ENCODE peak calls at places on chromosomes 2 and 18, in four cellular contexts. S is ovary, G is H54, I is transverse colon. Z is an unnamed sample.

GRCh38 chr2:10396464-10396863 is 51.7 kb downstream of the ODC1 start:
- DNase-seq in I (no peak), G (no peak), S (no peak), Z (no peak)

GRCh38 chr2:138104071-138104470 is 139.8 kb downstream of the HNMT start:
- DNase-seq in S (no peak), I (no peak), G (no peak), Z (no peak)

GRCh38 chr2:82234283-82234682 is 1929.7 kb upstream of the LRRTM1 start:
- DNase-seq in I (no peak), S (no peak), G (no peak), Z (no peak)

GRCh38 chr2:100972452-100972851 is 29.6 kb upstream of the RPL31 start:
- DNase-seq in G (no peak), S (no peak), I (no peak), Z (no peak)

GRCh38 chr18:69969491-69969890 is 21.8 kb upstream of the CD226 start:
- DNase-seq in G (no peak), I (no peak), S (no peak), Z (no peak)

GRCh38 chr18:13464432-13465125 is 246.0 kb downstream of the LDLRAD4 start:
- DNase-seq in G (no peak), I (peak), S (no peak), Z (no peak)

GRCh38 chr2:15772196-15772595 is 168.2 kb upstream of the MYCN start:
- DNase-seq in G (no peak), S (no peak), I (no peak), Z (no peak)

GRCh38 chr2:70726947-70727725 is 40.9 kb downstream of the ADD2 start:
- DNase-seq in I (no peak), S (no peak), G (peak), Z (no peak)

GRCh38 chr2:221635949-221636348 is 63.8 kb upstream of the EPHA4 start:
- DNase-seq in G (no peak), S (no peak), I (no peak), Z (no peak)

GRCh38 chr2:39995005-39995732 is 216.1 kb upstream of the THUMPD2 start:
- DNase-seq in I (no peak), G (no peak), S (no peak), Z (no peak)

GRCh38 chr2:205763708-205764501 is 81.6 kb downstream of the NRP2 start:
- DNase-seq in G (no peak), I (peak), S (peak), Z (peak)

GRCh38 chr18:5466256-5466655 is 77.5 kb downstream of the EPB41L3 start:
- DNase-seq in G (no peak), S (no peak), I (no peak), Z (no peak)

GRCh38 chr2:148675708-148676107 is 31.2 kb downstream of the EPC2 start:
- DNase-seq in I (no peak), G (no peak), S (no peak), Z (no peak)

GRCh38 chr2:43343573-43344304 is 117.3 kb upstream of the ZFP36L2 start:
- DNase-seq in I (peak), G (no peak), S (peak), Z (no peak)

GRCh38 chr18:22637787-22638186 is 220.1 kb upstream of the CTAGE1 start:
- DNase-seq in S (no peak), I (no peak), G (no peak), Z (no peak)

GRCh38 chr2:134362152-134362653 is 108.3 kb downstream of the MGAT5 start:
- DNase-seq in G (no peak), I (no peak), S (no peak), Z (no peak)

GRCh38 chr2:25341031-25341727 is 546 bp downstream of the DNMT3A start:
- DNase-seq in G (peak), S (peak), I (peak), Z (peak)

GRCh38 chr2:102615620-102616436 is 3.5 kb upstream of the SLC9A2 start:
- DNase-seq in S (no peak), I (peak), G (peak), Z (peak)

DNA sequence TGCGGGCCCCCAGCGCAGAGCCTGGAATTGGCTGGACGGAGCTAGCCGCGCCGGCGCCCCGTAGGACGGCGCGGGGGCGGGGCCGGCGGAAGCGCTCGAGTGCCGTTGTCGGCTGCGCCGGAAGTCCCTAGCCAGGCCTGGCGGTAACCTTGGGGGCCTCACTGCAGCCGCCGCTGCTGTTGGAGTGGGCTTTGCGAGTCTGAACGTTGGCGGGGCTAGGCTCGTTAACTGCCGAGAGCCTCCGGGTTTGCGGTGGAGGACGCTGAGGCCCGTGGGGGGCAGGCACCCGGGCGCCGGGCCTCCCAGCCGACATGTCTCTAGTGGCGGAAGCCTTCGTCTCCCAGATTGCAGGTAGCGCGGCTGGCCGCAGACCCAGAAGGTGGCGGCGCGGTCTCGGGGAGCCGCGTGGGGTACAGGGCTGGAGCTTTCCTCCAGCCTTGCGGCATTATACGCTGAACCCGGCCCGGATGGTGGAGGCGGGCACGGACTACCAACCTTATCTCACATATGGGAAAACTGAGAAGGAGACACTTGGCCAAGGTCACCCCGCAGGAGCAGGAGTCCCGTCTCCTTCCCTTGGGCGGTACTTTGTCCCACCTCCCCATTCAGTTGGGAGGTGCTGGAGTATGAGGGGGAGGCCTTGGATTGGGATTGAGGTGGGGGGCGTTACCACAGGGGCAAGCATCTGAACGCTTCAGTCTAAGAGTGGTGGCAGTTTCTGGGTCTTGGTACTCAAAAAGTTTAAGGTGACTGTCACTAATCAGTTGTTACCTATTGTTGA is at the start of gene MTX2:
- DNase-seq in G (peak), S (peak), I (peak), Z (peak)
- TF ChIP-seq POLR2A in G (peak), S (peak), I (peak), Z (peak)

GRCh38 chr2:178193823-178194599 is at the start of gene OSBPL6:
- DNase-seq in G (peak), I (peak), S (peak), Z (peak)
- TF ChIP-seq POLR2A in G (peak), I (peak), S (peak), Z (peak)

GRCh38 chr2:120912101-120912985 is 176.7 kb downstream of the GLI2 start:
- DNase-seq in I (peak), S (peak), G (no peak), Z (peak)

GRCh38 chr2:120916446-120916845 is 180.8 kb downstream of the GLI2 start:
- DNase-seq in G (no peak), I (no peak), S (no peak), Z (no peak)

GRCh38 chr2:120915670-120916069 is 180.0 kb downstream of the GLI2 start:
- DNase-seq in I (no peak), S (no peak), G (no peak), Z (no peak)

GRCh38 chr2:120913972-120914838 is 178.5 kb downstream of the GLI2 start:
- DNase-seq in S (no peak), G (no peak), I (no peak), Z (no peak)

GRCh38 chr2:120914839-120915521 is 179.3 kb downstream of the GLI2 start:
- DNase-seq in G (peak), I (peak), S (peak), Z (peak)
- TF ChIP-seq POLR2A in G (no peak), I (no peak), S (no peak), Z (no peak)

GRCh38 chr2:23940262-23940975 is at the start of gene UBXN2A:
- DNase-seq in G (peak), I (peak), S (peak), Z (peak)
- TF ChIP-seq POLR2A in G (peak), I (peak), S (peak), Z (peak)

GRCh38 chr18:46916551-46917107 is 678 bp downstream of the PIAS2 start:
- DNase-seq in I (no peak), S (no peak), G (peak), Z (peak)

GRCh38 chr18:46917808-46918600 is 602 bp downstream of the KATNAL2 start:
- DNase-seq in S (peak), I (peak), G (no peak), Z (peak)

GRCh38 chr18:46920067-46920466 is 2.7 kb downstream of the KATNAL2 start:
- DNase-seq in I (no peak), S (no peak), G (no peak), Z (no peak)

GRCh38 chr18:46915800-46916550 is 1.3 kb downstream of the PIAS2 start:
- DNase-seq in I (no peak), S (no peak), G (no peak), Z (no peak)

DNA sequence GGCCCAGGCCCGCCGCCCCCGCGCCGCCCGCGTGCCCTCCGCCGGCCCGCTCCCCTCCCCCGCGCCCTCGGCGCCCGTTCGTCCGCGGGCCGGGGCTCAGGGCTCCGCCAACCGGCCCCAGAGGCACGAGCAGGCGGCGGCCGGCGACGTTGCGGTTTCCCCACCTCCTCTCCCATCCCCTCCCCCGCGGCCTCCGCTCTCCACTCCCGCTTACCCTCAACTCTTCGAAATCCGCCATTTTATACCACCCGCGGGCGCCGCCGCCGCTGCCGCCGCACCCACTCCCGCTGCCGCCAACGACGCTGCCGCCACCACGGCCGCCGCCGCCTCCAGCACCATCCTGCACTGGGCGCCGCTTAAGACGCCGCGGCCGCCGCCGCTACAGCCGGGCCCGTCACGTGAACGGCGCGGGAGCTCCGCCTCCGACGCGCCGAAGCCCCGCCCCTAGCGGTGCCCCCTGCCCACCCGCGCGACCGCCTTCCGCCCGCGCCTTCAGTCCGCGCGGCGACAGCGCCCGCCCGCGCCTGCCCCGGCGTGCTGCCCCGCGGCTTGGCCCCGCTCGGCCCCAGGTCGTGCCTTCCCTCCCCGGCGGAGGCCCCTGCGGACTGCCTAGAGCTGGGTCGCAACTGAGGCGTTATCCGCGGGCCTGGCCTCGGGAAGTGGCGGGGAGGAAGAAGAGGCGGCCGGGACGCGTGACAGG is at the start of the genes KATNAL2 and PIAS2:
- DNase-seq in I (peak), G (peak), S (peak), Z (peak)
- TF ChIP-seq POLR2A in I (peak), G (peak), S (no peak), Z (peak)

DNA sequence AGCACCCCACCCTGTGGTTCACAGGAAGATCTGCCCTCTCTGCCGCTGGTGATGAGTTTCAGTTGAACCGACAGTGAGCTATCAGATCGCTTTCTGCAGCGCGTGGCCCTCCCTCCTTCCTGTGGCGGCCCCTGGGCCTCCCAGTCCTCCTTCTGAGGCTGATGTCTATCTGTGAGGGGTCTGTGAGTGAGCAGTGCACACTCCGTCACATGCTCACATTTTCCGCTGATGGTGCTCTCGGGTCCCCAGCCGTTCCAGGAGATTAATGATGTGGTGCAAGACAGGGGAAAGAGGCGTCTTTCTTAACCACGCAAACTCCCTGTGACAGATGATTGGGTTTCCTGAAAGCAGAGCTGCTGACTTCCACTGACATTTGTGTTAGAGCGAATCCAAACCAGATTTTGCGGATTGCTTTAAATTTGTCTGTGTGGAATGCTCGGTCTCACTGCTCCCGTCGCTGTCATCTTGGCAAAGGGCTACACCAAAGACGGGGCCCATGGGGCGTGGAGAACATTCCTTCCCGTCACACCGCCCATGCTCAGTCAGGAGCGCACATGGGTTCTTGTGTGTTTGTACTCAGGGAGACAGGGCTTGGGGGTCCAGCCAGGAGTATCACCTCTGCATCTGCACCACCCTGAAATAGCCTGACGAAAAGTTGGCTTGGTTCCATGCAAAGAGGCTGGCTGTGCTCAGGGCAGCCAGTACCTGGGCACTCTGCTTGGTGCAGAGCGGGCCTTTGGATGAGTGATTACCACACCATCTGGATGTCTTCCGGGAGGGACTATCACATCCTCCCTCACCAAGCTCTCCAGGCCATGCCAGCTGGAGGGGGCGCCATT is 154.7 kb upstream of the HS6ST1 start:
- DNase-seq in I (peak), G (no peak), S (no peak), Z (peak)
- TF ChIP-seq POLR2A in I (no peak), G (no peak), S (no peak), Z (no peak)

DNA sequence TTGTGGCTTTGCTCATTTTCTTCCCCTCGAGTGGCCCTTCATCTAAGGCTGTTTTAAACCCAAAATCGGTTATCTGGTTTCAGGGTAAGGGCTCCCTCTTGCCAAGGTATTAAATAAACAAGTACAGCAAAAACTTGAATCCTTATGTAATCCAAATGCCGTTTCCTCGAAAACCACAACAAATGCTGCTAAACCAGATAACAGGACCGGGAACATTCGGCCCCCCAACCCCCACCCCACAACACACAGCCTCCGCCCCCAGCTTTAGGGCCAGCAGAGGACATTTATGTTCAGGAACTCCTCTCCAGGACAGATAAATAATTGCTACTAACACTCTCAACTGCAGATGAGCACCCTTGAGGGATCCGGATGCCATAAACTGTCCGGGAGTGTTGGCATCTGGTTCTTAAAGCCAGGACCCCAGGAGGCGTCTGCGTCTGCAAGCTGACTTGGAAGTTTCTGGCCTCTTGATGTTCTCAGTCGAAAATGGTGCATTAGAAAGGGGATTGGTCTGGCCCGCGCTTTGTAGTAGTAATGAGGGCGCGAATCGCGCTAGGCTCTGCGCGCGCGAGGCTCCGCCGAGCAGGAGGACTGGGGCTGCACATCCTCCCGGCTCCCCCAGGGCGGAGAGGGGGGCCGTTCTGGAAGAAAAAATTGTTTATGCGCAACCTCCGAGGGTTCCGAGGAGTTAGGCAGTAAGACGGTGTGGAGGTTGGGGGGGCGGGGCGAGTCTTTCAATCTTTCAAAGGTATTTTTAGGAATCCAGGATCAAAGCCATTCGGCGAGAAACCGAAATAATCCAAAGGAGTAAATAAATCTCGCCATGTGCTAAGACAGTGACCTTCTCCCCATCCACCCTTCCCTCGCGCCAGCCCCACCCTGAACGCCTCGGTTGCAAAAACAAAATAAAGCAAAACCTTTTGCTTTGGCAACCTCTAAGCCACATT is 3.9 kb upstream of the ID2 start:
- DNase-seq in G (peak), S (peak), I (peak), Z (peak)
- TF ChIP-seq POLR2A in G (peak), S (no peak), I (peak), Z (peak)

GRCh38 chr2:56118474-56118873 is 65.3 kb upstream of the CCDC85A start:
- DNase-seq in G (no peak), S (no peak), I (no peak), Z (no peak)
- TF ChIP-seq POLR2A in G (no peak), S (no peak), I (no peak), Z (no peak)

GRCh38 chr2:38744399-38744780 is 6.8 kb downstream of the SRSF7 start:
- DNase-seq in I (no peak), G (no peak), S (no peak), Z (no peak)

GRCh38 chr2:38741542-38741852 is 9.7 kb downstream of the SRSF7 start:
- DNase-seq in G (no peak), S (no peak), I (no peak), Z (no peak)

GRCh38 chr2:38743672-38744398 is 7.3 kb downstream of the SRSF7 start:
- DNase-seq in I (no peak), G (no peak), S (no peak), Z (no peak)

GRCh38 chr2:38740851-38741541 is 10.2 kb downstream of the SRSF7 start:
- DNase-seq in I (no peak), S (no peak), G (peak), Z (peak)

GRCh38 chr2:38742797-38743559 is 8.2 kb downstream of the SRSF7 start:
- DNase-seq in G (no peak), S (no peak), I (no peak), Z (no peak)
- TF ChIP-seq POLR2A in G (no peak), S (no peak), I (no peak), Z (no peak)

Z was measured in erythroblast.